ENCODE peak calls at places on chromosomes 13 and 19, in four cellular contexts. E, Q, W and A are unnamed samples.

GRCh38 chr13:39364797-39365468 is 238.1 kb downstream of the LHFPL6 start:
- DNase-seq in E (no peak), Q (no peak), W (no peak), A (no peak)

GRCh38 chr13:112067871-112068305 is 939 bp downstream of the SOX1 start:
- DNase-seq in E (no peak), Q (no peak), W (no peak), A (no peak)

GRCh38 chr13:30610311-30610710 is 7.4 kb upstream of the USPL1 start:
- DNase-seq in E (no peak), Q (no peak), W (no peak), A (no peak)

GRCh38 chr19:48258350-48258749 is 2.6 kb upstream of the CARD8 start:
- DNase-seq in E (no peak), Q (peak), W (no peak), A (peak)

GRCh38 chr19:19386373-19386869 is 19.1 kb upstream of the GATAD2A start:
- DNase-seq in E (no peak), Q (no peak), W (no peak), A (no peak)

GRCh38 chr13:51453959-51454703 is 1.3 kb upstream of the INTS6 start:
- DNase-seq in E (peak), Q (peak), W (no peak), A (no peak)

GRCh38 chr13:98267080-98267912 is 90.2 kb upstream of the RNF113B start:
- DNase-seq in E (peak), Q (no peak), W (no peak), A (peak)

GRCh38 chr19:15468675-15469512 is 4.5 kb upstream of the RASAL3 start:
- DNase-seq in E (peak), Q (no peak), W (no peak), A (no peak)

GRCh38 chr19:35006342-35006998 is 6.3 kb downstream of the GRAMD1A start:
- DNase-seq in E (no peak), Q (no peak), W (no peak), A (no peak)

GRCh38 chr19:10724573-10725071 is 6.7 kb downstream of the DNM2 start:
- DNase-seq in E (peak), Q (no peak), W (no peak), A (no peak)

GRCh38 chr13:41284512-41285288 is 21.3 kb upstream of the MTRF1 start:
- DNase-seq in E (no peak), Q (no peak), W (no peak), A (no peak)

GRCh38 chr19:33740811-33741396 is 55.8 kb upstream of the KCTD15 start:
- DNase-seq in E (no peak), Q (peak), W (no peak), A (peak)

GRCh38 chr19:10760268-10760944 is 42.5 kb downstream of the DNM2 start:
- DNase-seq in E (peak), Q (peak), W (no peak), A (peak)

GRCh38 chr13:74662895-74663294 is 528.7 kb upstream of the KLF12 start:
- DNase-seq in E (no peak), Q (no peak), W (no peak), A (no peak)

GRCh38 chr13:35518337-35518736 is 41.8 kb upstream of the MAB21L1 start:
- DNase-seq in E (no peak), Q (no peak), W (no peak), A (no peak)

GRCh38 chr19:29545866-29546582 is 20.2 kb downstream of the VSTM2B start:
- DNase-seq in E (no peak), Q (no peak), W (no peak), A (no peak)

GRCh38 chr13:74073231-74073630 is 61.0 kb downstream of the KLF12 start:
- DNase-seq in E (no peak), Q (no peak), W (no peak), A (no peak)

GRCh38 chr19:47523473-47523872 is 8.6 kb upstream of the NAPA start:
- DNase-seq in E (no peak), Q (no peak), W (no peak), A (peak)